ENCODE peak calls at places on chromosomes 2 and 18, in eight cellular contexts. Q is T-helper 17 cell; L is activated naive CD8-positive, alpha-beta T cell treated with anti-CD3 and anti-CD28 coated beads, Interleukin-2, amount 50 U/mL, for 24 hours; U is activated CD8-positive, alpha-beta memory T cell treated with anti-CD3 and anti-CD28 coated beads, Interleukin-2, amount 10 ng/mL, durations not matched to agents 7 days and 5 days; G is stimulated activated naive CD8-positive, alpha-beta T cell treated with anti-CD3 and anti-CD28 coated beads, Interleukin-15, amount 100 ng/mL, for 72 hours; B is upper lobe of left lung; P is Panc1; R is activated CD8-positive, alpha-beta T cell treated with anti-CD3 and anti-CD28 coated beads for 36 hours. I is an unnamed sample.

GRCh38 chr2:109229094-109229675 is 100.2 kb downstream of the SH3RF3 start:
- ATAC-seq in Q (no peak), L (no peak), U (no peak), G (no peak), B (no peak), P (no peak), R (no peak), I (no peak)

GRCh38 chr2:65655000-65655399 is 222.6 kb upstream of the SPRED2 start:
- ATAC-seq in Q (no peak), L (no peak), U (no peak), G (no peak), B (no peak), P (no peak), R (no peak), I (no peak)

GRCh38 chr2:113212245-113213060 is 38.7 kb downstream of the PSD4 start:
- ATAC-seq in Q (no peak), L (no peak), U (no peak), G (no peak), B (no peak), P (no peak), R (no peak), I (no peak)

GRCh38 chr2:107336536-107336935 is 450.6 kb upstream of the ST6GAL2 start:
- ATAC-seq in Q (no peak), L (no peak), U (no peak), G (no peak), B (no peak), P (no peak), R (no peak), I (no peak)

GRCh38 chr2:161141033-161141432 is 19.2 kb upstream of the TANK start:
- ATAC-seq in Q (no peak), L (peak), U (peak), G (peak), B (no peak), P (no peak), R (peak), I (peak)

GRCh38 chr2:95384854-95385569 is 17.5 kb upstream of the FAHD2A start:
- ATAC-seq in Q (no peak), L (no peak), U (no peak), G (no peak), B (peak), P (peak), R (no peak), I (no peak)

GRCh38 chr2:235676536-235676799 is 182.6 kb downstream of the AGAP1 start:
- ATAC-seq in Q (no peak), L (no peak), U (no peak), G (no peak), B (no peak), P (no peak), R (no peak), I (no peak)

GRCh38 chr2:189453998-189454397 is 12.7 kb downstream of the WDR75 start:
- ATAC-seq in Q (no peak), L (no peak), U (no peak), G (no peak), B (no peak), P (no peak), R (no peak), I (no peak)

GRCh38 chr2:179096090-179096489 is 46.2 kb upstream of the CCDC141 start:
- ATAC-seq in Q (peak), L (peak), U (peak), G (peak), B (peak), P (no peak), R (peak), I (peak)

GRCh38 chr2:88554189-88554588 is 73.1 kb downstream of the EIF2AK3 start:
- ATAC-seq in Q (no peak), L (no peak), U (no peak), G (no peak), B (no peak), P (peak), R (no peak), I (no peak)

GRCh38 chr18:31396796-31397195 is 20.2 kb downstream of the DSG4 start:
- ATAC-seq in Q (no peak), L (no peak), U (no peak), G (no peak), B (no peak), P (no peak), R (no peak), I (no peak)

GRCh38 chr2:62201307-62201706 is 5.4 kb downstream of the B3GNT2 start:
- ATAC-seq in Q (no peak), L (no peak), U (no peak), G (no peak), B (peak), P (no peak), R (no peak), I (no peak)

GRCh38 chr18:13446024-13446423 is 227.5 kb downstream of the LDLRAD4 start:
- ATAC-seq in Q (no peak), L (no peak), U (no peak), G (no peak), B (no peak), P (no peak), R (peak), I (no peak)

GRCh38 chr2:9554841-9555337 is 741 bp downstream of the ADAM17 start:
- ATAC-seq in Q (peak), L (no peak), U (peak), G (no peak), B (peak), P (peak), R (peak), I (no peak)

GRCh38 chr2:170651603-170652002 is 63.5 kb upstream of the SP5 start:
- ATAC-seq in Q (peak), L (no peak), U (no peak), G (peak), B (no peak), P (no peak), R (peak), I (no peak)

GRCh38 chr2:23513881-23514793 is 129.2 kb downstream of the KLHL29 start:
- ATAC-seq in Q (no peak), L (no peak), U (no peak), G (no peak), B (no peak), P (no peak), R (no peak), I (no peak)

GRCh38 chr2:56287508-56287907 is 103.7 kb downstream of the CCDC85A start:
- ATAC-seq in Q (no peak), L (no peak), U (no peak), G (no peak), B (no peak), P (no peak), R (no peak), I (no peak)

GRCh38 chr2:2095360-2096093 is 235.5 kb downstream of the MYT1L start:
- ATAC-seq in Q (no peak), L (no peak), U (no peak), G (no peak), B (peak), P (no peak), R (no peak), I (no peak)

GRCh38 chr2:58449286-58450010 is 208.3 kb upstream of the FANCL start:
- ATAC-seq in Q (peak), L (no peak), U (no peak), G (no peak), B (no peak), P (no peak), R (no peak), I (peak)

GRCh38 chr2:9207641-9208301 is 1.2 kb downstream of the ASAP2 start:
- ATAC-seq in Q (no peak), L (peak), U (no peak), G (peak), B (peak), P (peak), R (no peak), I (no peak)

GRCh38 chr2:38509322-38509946 is 93.3 kb downstream of the HNRNPLL start:
- ATAC-seq in Q (no peak), L (no peak), U (no peak), G (no peak), B (no peak), P (no peak), R (no peak), I (no peak)

GRCh38 chr2:233671290-233672161 is at the start of gene UGT1A9:
- ATAC-seq in Q (no peak), L (no peak), U (no peak), G (no peak), B (no peak), P (no peak), R (no peak), I (no peak)

GRCh38 chr2:39919511-39920317 is 140.7 kb upstream of the THUMPD2 start:
- ATAC-seq in Q (no peak), L (peak), U (peak), G (peak), B (peak), P (no peak), R (peak), I (peak)

GRCh38 chr2:196808281-196808680 is 874 bp downstream of the C2orf66 start:
- ATAC-seq in Q (no peak), L (no peak), U (no peak), G (no peak), B (no peak), P (no peak), R (no peak), I (no peak)

GRCh38 chr2:64622443-64623231 is 31.1 kb downstream of the SERTAD2 start:
- ATAC-seq in Q (no peak), L (no peak), U (peak), G (no peak), B (no peak), P (no peak), R (no peak), I (no peak)

GRCh38 chr18:5966514-5966913 is 71.2 kb upstream of the TMEM200C start:
- ATAC-seq in Q (no peak), L (no peak), U (no peak), G (no peak), B (no peak), P (no peak), R (no peak), I (no peak)

GRCh38 chr2:235669983-235670962 is 176.4 kb downstream of the AGAP1 start:
- ATAC-seq in Q (no peak), L (no peak), U (no peak), G (peak), B (no peak), P (peak), R (no peak), I (no peak)

GRCh38 chr2:9763356-9764152 is 79.7 kb upstream of the TAF1B start:
- ATAC-seq in Q (no peak), L (peak), U (peak), G (no peak), B (no peak), P (peak), R (peak), I (no peak)

GRCh38 chr2:46325178-46325928 is 28.1 kb downstream of the EPAS1 start:
- ATAC-seq in Q (no peak), L (no peak), U (no peak), G (no peak), B (no peak), P (no peak), R (no peak), I (no peak)

GRCh38 chr18:78979058-78979680 is 449 bp upstream of the SALL3 start:
- ATAC-seq in Q (no peak), L (no peak), U (no peak), G (peak), B (no peak), P (no peak), R (peak), I (no peak)

I was measured in stimulated activated memory B cell treated with anti-CD40 and anti-IgM and Interleukin-4, amounts not matched to agents 10 μg/mL and 1 μg/mL and 100 μg/mL, for 72 hours.